ENCODE peak calls at places on chromosomes 11 and 22, in nine cellular contexts. T, Q, D, L, V, A, U, R and Y are unnamed samples.

GRCh38 chr11:1218788-1219445 is 3.9 kb upstream of the MUC5B start:
- DNase-seq in T (no peak), L (no peak), D (no peak), V (no peak), A (no peak), Q (no peak), U (no peak), R (no peak), Y (no peak)

GRCh38 chr11:65911682-65912568 is 6.9 kb downstream of the C11orf68 start:
- DNase-seq in Q (peak; percentile 64), U (peak; percentile 15), T (no peak), A (no peak), R (no peak), D (no peak), L (peak; percentile 57), V (peak; percentile 87), Y (no peak)

GRCh38 chr11:61885166-61885778 is 6.1 kb downstream of the FADS3 start:
- DNase-seq in V (peak; percentile 53), L (no peak), U (no peak), R (no peak), T (no peak), Q (no peak), A (no peak), D (no peak), Y (no peak)

GRCh38 chr22:19730662-19731360 is 7.5 kb downstream of the GP1BB start:
- DNase-seq in D (peak; percentile 70), L (peak; percentile 70), T (peak; percentile 80), R (peak; percentile 82), A (peak; percentile 91), Q (peak; percentile 57), V (peak; percentile 66), U (peak; percentile 52), Y (peak; percentile 78)

GRCh38 chr11:67006029-67006884 is 16.7 kb upstream of the SYT12 start:
- DNase-seq in L (no peak), D (no peak), Q (no peak), A (peak; percentile 68), V (peak; percentile 86), T (no peak), R (no peak), U (no peak), Y (peak; percentile 16)

GRCh38 chr11:69524991-69525411 is 43.5 kb downstream of the LINC01488 start:
- DNase-seq in A (no peak), Q (no peak), V (no peak), U (no peak), D (no peak), R (no peak), L (no peak), T (no peak), Y (no peak)

GRCh38 chr22:40588726-40589125 is 47.8 kb downstream of the MRTFA start:
- DNase-seq in R (no peak), V (no peak), U (no peak), D (no peak), T (no peak), Q (peak; percentile 11), A (no peak), L (no peak), Y (no peak)

GRCh38 chr11:28461338-28461737 is 353.1 kb downstream of the METTL15 start:
- DNase-seq in A (no peak), Q (no peak), V (no peak), T (no peak), R (no peak), U (no peak), L (no peak), D (no peak), Y (no peak)

GRCh38 chr11:33028537-33028914 is 10.8 kb upstream of the TCP11L1 start:
- DNase-seq in T (no peak), U (no peak), R (no peak), L (no peak), D (no peak), V (no peak), A (no peak), Q (no peak), Y (no peak)

GRCh38 chr11:26043665-26044064 is 288.3 kb upstream of the ANO3 start:
- DNase-seq in D (no peak), R (no peak), V (no peak), U (no peak), T (no peak), A (no peak), L (no peak), Q (no peak), Y (no peak)

GRCh38 chr22:38164578-38164953 is 17.1 kb downstream of the PLA2G6 start:
- DNase-seq in T (no peak), L (no peak), D (no peak), R (no peak), V (no peak), A (no peak), U (no peak), Q (no peak), Y (no peak)

GRCh38 chr11:100793525-100793924 is 106.4 kb downstream of the ARHGAP42 start:
- DNase-seq in L (no peak), D (no peak), A (no peak), T (no peak), U (no peak), Q (no peak), R (no peak), V (no peak), Y (no peak)

GRCh38 chr11:117915219-117915618 is 14.0 kb downstream of the TMPRSS13 start:
- DNase-seq in T (peak; percentile 40), R (no peak), U (no peak), Q (no peak), L (no peak), V (no peak), A (no peak), D (no peak), Y (no peak)

GRCh38 chr22:27474711-27475547 is 326.6 kb downstream of the MN1 start:
- DNase-seq in Q (peak; percentile 77), D (no peak), L (no peak), T (no peak), A (no peak), U (no peak), V (peak; percentile 99), R (no peak), Y (no peak)

GRCh38 chr11:923691-924405 is 1.8 kb upstream of the AP2A2 start:
- DNase-seq in A (no peak), R (no peak), U (no peak), T (no peak), L (no peak), D (no peak), Q (no peak), V (no peak), Y (no peak)

GRCh38 chr11:20355221-20356219 is 8.0 kb upstream of the HTATIP2 start:
- DNase-seq in V (peak; percentile 59), D (no peak), T (peak; percentile 55), Q (no peak), L (peak; percentile 50), R (no peak), A (no peak), U (no peak), Y (no peak)

GRCh38 chr22:23743303-23743705 is 7.6 kb downstream of the ZNF70 start:
- DNase-seq in Q (no peak), U (no peak), T (no peak), V (no peak), R (no peak), D (no peak), A (peak; percentile 71), L (peak; percentile 83), Y (no peak)

GRCh38 chr22:30649430-30650007 is 13.9 kb downstream of the SLC35E4 start:
- DNase-seq in V (peak; percentile 72), D (peak; percentile 22), U (no peak), Q (peak; percentile 70), R (peak; percentile 26), A (no peak), T (no peak), L (no peak), Y (peak; percentile 19)

GRCh38 chr11:120511116-120511803 is at the start of gene GRIK4:
- DNase-seq in T (peak; percentile 83), Q (peak; percentile 41), V (peak; percentile 82), D (peak; percentile 80), U (peak; percentile 33), L (peak; percentile 83), A (peak; percentile 92), R (peak; percentile 57), Y (peak; percentile 29)

GRCh38 chr11:133945087-133945974 is 11.4 kb downstream of the IGSF9B start:
- DNase-seq in A (peak; percentile 73), Q (no peak), U (no peak), D (peak; percentile 24), R (peak; percentile 67), V (no peak), L (peak; percentile 89), T (no peak), Y (peak; percentile 69)

GRCh38 chr22:32897400-32897799 is 95.9 kb downstream of the TIMP3 start:
- DNase-seq in T (no peak), D (no peak), A (peak; percentile 18), L (no peak), V (peak; percentile 62), U (no peak), R (no peak), Q (peak; percentile 92), Y (no peak)

GRCh38 chr11:17978553-17979287 is 34.1 kb downstream of the SERGEF start:
- DNase-seq in R (no peak), T (peak; percentile 77), L (peak; percentile 28), Q (no peak), V (peak; percentile 75), U (no peak), A (no peak), D (peak; percentile 26), Y (peak; percentile 4)

GRCh38 chr22:40932396-40932795 is 18.8 kb upstream of the RBX1 start:
- DNase-seq in D (no peak), U (no peak), T (no peak), R (no peak), A (no peak), L (no peak), Q (no peak), V (no peak), Y (no peak)

GRCh38 chr22:48950151-48950915 is 877.3 kb downstream of the BRD1 start:
- DNase-seq in A (no peak), T (peak; percentile 29), V (no peak), Q (no peak), L (no peak), D (no peak), R (no peak), U (no peak), Y (no peak)

GRCh38 chr11:112163875-112164521 is at the start of gene IL18:
- DNase-seq in Q (no peak), L (no peak), D (no peak), V (peak; percentile 56), A (peak; percentile 71), U (no peak), R (no peak), T (peak; percentile 71), Y (no peak)

GRCh38 chr11:116651757-116652237 is 121.0 kb downstream of the BUD13 start:
- DNase-seq in Q (no peak), T (no peak), R (no peak), D (no peak), V (no peak), U (no peak), A (no peak), L (no peak), Y (no peak)

GRCh38 chr11:110463153-110463552 is 33.4 kb downstream of the FDX1 start:
- DNase-seq in U (no peak), A (peak; percentile 76), D (peak; percentile 17), L (peak; percentile 58), T (no peak), Q (no peak), R (peak; percentile 24), V (peak; percentile 64), Y (no peak)

GRCh38 chr11:76243157-76243556 is 36.9 kb upstream of the WNT11 start:
- DNase-seq in T (no peak), D (no peak), A (no peak), L (peak; percentile 34), Q (no peak), U (no peak), R (no peak), V (peak; percentile 87), Y (no peak)

GRCh38 chr22:34281738-34282137 is 361.5 kb upstream of the LARGE1 start:
- DNase-seq in Q (no peak), U (no peak), T (no peak), V (no peak), L (no peak), R (no peak), D (no peak), A (no peak), Y (no peak)

GRCh38 chr11:47583844-47584243 is 2.6 kb upstream of the FAM180B start:
- DNase-seq in T (no peak), Q (no peak), A (no peak), D (no peak), R (no peak), L (no peak), V (no peak), U (no peak), Y (no peak)